ENCODE peak calls at places on chromosomes 16 and 17, in four cellular contexts. P is GM23248, S is H1, V is mammary epithelial cell. U is an unnamed sample.
A peak's percentile ranks its signal among the peaks of the same experiment; 100 is the strongest.

GRCh38 chr16:8677481-8677880 is 3.1 kb downstream of the ABAT start:
- DNase-seq in P (peak; percentile 82), S (no peak), V (peak; percentile 71), U (no peak)

GRCh38 chr16:23974223-23974622 is 138.4 kb downstream of the PRKCB start:
- DNase-seq in P (no peak), S (peak; percentile 73), V (no peak), U (no peak)

GRCh38 chr17:82219083-82219482 is 6.4 kb upstream of the CCDC57 start:
- DNase-seq in P (no peak), S (no peak), V (no peak), U (no peak)

GRCh38 chr17:10271004-10271620 is 72.7 kb upstream of the GAS7 start:
- DNase-seq in P (peak; percentile 82), S (no peak), V (no peak), U (no peak)

GRCh38 chr16:4373356-4373908 is 1.8 kb downstream of the VASN start:
- DNase-seq in P (peak; percentile 67), S (no peak), V (peak; percentile 37), U (peak; percentile 36)

GRCh38 chr17:82390015-82390859 is 18.7 kb downstream of the UTS2R start:
- DNase-seq in P (no peak), S (no peak), V (no peak), U (no peak)

GRCh38 chr16:74320707-74321106 is 24.1 kb downstream of the PSMD7 start:
- DNase-seq in P (no peak), S (no peak), V (no peak), U (no peak)

GRCh38 chr17:61701334-61701733 is 110.3 kb upstream of the NACA2 start:
- DNase-seq in P (no peak), S (no peak), V (no peak), U (no peak)

GRCh38 chr17:64617125-64617780 is 44.9 kb downstream of the SMURF2 start:
- DNase-seq in P (peak; percentile 56), S (no peak), V (no peak), U (no peak)

GRCh38 chr17:57935833-57936807 is 19.1 kb downstream of the CUEDC1 start:
- DNase-seq in P (peak; percentile 77), S (no peak), V (no peak), U (peak; percentile 52)

GRCh38 chr16:71343078-71343477 is 15.4 kb upstream of the CALB2 start:
- DNase-seq in P (no peak), S (no peak), V (no peak), U (no peak)

GRCh38 chr16:76535-77272 is 1.3 kb upstream of the MPG start:
- DNase-seq in P (peak; percentile 90), S (no peak), V (peak; percentile 25), U (peak; percentile 75)

GRCh38 chr16:65967376-65967775 is 399.1 kb upstream of the CDH5 start:
- DNase-seq in P (peak; percentile 18), S (no peak), V (no peak), U (peak; percentile 49)

GRCh38 chr17:7307686-7308624 is 527 bp downstream of the EIF5A start:
- DNase-seq in P (peak; percentile 79), S (peak; percentile 72), V (peak; percentile 27), U (no peak)

GRCh38 chr17:55527520-55528118 is 16.4 kb upstream of the SMIM36 start:
- DNase-seq in P (peak; percentile 74), S (peak; percentile 50), V (peak; percentile 30), U (peak; percentile 39)

GRCh38 chr16:87496101-87496801 is 3.4 kb upstream of the ZCCHC14 start:
- DNase-seq in P (no peak), S (no peak), V (no peak), U (no peak)

GRCh38 chr16:51237861-51238378 is 86.8 kb upstream of the SALL1 start:
- DNase-seq in P (no peak), S (no peak), V (no peak), U (no peak)

GRCh38 chr17:28371245-28372202 is at the start of gene SARM1:
- DNase-seq in P (peak; percentile 88), S (peak; percentile 99), V (peak; percentile 27), U (peak; percentile 81)

GRCh38 chr17:56896968-56897359 is 16.9 kb downstream of the TRIM25 start:
- DNase-seq in P (no peak), S (no peak), V (no peak), U (no peak)

GRCh38 chr17:38604479-38605229 is 1.1 kb downstream of the SRCIN1 start:
- DNase-seq in P (peak; percentile 34), S (peak; percentile 82), V (no peak), U (no peak)

GRCh38 chr16:35492225-35492624 is 2032.8 kb downstream of the TP53TG3F start:
- DNase-seq in P (no peak), S (no peak), V (no peak), U (no peak)

GRCh38 chr17:66268247-66268927 is 34.0 kb upstream of the PRKCA start:
- DNase-seq in P (peak; percentile 94), S (no peak), V (peak; percentile 62), U (peak; percentile 93)

GRCh38 chr17:75181608-75182318 is 996 bp downstream of the SUMO2 start:
- DNase-seq in P (peak; percentile 68), S (no peak), V (peak; percentile 18), U (no peak)
- H4K20me1 ChIP-seq in P (no peaks in the 10 kb centered on the region), S (peaks cover 10% of the 10 kb centered on the region), V (peaks cover 3% of the 10 kb centered on the region), U (peaks cover 49% of the 10 kb centered on the region)

DNA sequence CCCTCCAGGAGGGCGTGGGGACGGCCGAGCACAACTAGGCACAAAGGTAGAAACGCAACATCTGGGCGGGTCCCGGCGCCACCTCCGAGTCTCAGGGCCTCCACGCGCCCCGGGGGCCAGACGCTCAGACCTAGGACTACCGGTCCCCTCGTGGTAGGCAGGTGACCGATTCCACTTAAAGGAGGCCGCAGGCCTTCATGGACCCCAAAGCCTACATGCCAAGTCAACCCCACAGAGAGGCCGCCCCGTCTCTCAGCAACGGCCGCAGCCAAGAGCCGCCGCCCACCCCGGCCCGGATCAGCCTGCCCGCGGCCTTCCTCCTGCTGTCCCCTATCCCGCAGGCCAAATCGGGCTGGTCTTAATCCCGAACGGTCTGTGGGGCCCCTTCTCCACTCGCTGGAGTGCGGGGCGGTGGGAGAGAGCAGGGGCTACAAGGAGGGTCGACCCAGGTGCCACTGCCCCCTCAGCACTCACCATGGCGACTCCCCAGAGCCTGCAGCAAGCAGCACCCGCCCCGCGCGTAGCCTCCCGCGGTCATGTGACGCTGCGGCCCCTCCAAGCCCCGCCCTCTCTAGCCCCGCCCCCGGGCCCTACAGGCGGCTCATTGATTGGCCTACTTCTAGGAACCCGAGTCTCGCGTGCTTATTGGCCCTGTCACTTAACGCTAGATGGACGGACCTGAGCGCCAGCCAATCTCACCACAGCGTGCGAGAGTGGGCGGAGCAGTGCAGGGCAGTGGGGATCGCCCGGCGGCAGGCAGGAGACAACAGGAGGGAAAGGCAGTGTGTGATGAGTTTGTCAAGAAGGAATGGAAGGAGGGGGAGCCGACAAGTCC is at the start of gene VPS35:
- DNase-seq in P (peak; percentile 100), S (peak; percentile 100), V (peak; percentile 98), U (peak; percentile 95)
- H4K20me1 ChIP-seq in P (peaks cover 27% of the 10 kb centered on the region), S (peaks cover 25% of the 10 kb centered on the region), V (peaks cover 5% of the 10 kb centered on the region), U (peaks cover 58% of the 10 kb centered on the region)

GRCh38 chr16:88530051-88530857 is 39.9 kb upstream of the ZC3H18 start:
- DNase-seq in P (no peak), S (no peak), V (no peak), U (no peak)

GRCh38 chr16:88531931-88532433 is 38.2 kb upstream of the ZC3H18 start:
- DNase-seq in P (no peak), S (no peak), V (no peak), U (no peak)

GRCh38 chr16:88529596-88529995 is 40.6 kb upstream of the ZC3H18 start:
- DNase-seq in P (no peak), S (no peak), V (no peak), U (no peak)

GRCh38 chr16:88531346-88531745 is 38.9 kb upstream of the ZC3H18 start:
- DNase-seq in P (no peak), S (no peak), V (no peak), U (no peak)

DNA sequence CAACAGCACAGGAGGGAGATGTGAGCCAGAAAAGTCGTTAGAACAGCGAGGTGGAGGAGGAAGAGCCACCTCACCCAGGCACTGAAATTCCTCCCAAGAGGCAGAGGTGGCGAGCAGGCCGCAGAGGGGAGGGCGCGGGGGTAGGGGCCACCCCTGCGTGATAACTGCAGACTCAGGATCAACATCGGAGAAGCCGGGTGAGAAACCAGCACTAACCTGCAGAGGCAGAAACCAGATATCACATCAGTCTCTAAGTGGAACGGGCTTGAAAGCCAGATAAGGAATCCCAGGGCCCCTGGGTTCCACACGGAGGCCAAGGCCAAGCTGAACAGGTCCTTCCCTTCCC is 39.4 kb upstream of the ZC3H18 start:
- DNase-seq in P (no peak), S (no peak), V (no peak), U (no peak)
- H4K20me1 ChIP-seq in P (no peaks in the 10 kb centered on the region), S (peaks cover 18% of the 10 kb centered on the region), V (peaks cover 2% of the 10 kb centered on the region), U (peaks cover 26% of the 10 kb centered on the region)

GRCh38 chr16:54526916-54527315 is 240.3 kb upstream of the IRX3 start:
- DNase-seq in P (peak; percentile 79), S (no peak), V (peak; percentile 20), U (peak; percentile 24)
- H4K20me1 ChIP-seq in P (no peaks in the 10 kb centered on the region), S (no peaks in the 10 kb centered on the region), V (no peaks in the 10 kb centered on the region), U (no peaks in the 10 kb centered on the region)

GRCh38 chr16:12267491-12267890 is 291.0 kb downstream of the SNX29 start:
- DNase-seq in P (no peak), S (no peak), V (no peak), U (no peak)

GRCh38 chr16:12268602-12269001 is 292.1 kb downstream of the SNX29 start:
- DNase-seq in P (peak; percentile 17), S (no peak), V (no peak), U (no peak)

GRCh38 chr16:12271006-12271405 is 294.5 kb downstream of the SNX29 start:
- DNase-seq in P (peak; percentile 52), S (peak; percentile 54), V (peak; percentile 19), U (peak; percentile 34)

GRCh38 chr16:12276631-12277030 is 300.1 kb downstream of the SNX29 start:
- DNase-seq in P (no peak), S (no peak), V (no peak), U (no peak)

DNA sequence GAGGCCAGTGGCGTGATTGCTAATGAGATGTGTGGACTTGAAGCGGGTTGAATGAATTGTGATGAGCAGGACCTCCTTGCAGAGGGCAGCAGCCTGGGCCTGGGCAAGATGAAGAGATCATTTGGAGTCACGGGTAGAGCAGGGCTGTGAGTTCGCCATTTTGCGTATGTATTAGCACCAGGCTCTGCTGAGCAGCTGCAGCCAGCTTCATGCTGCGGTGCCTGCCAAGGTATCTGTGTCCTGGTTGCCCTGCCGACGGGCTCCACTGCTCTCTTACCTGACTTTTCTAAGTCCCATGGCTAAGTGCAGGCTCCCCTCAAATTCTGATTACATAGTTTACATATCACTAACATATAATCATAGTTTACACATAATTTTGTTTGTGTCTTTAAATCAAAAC is 295.7 kb downstream of the SNX29 start:
- DNase-seq in P (no peak), S (no peak), V (no peak), U (no peak)
- H4K20me1 ChIP-seq in P (no peaks in the 10 kb centered on the region), S (no peaks in the 10 kb centered on the region), V (no peaks in the 10 kb centered on the region), U (no peaks in the 10 kb centered on the region)

GRCh38 chr16:55072976-55073375 is 142.3 kb downstream of the IRX5 start:
- DNase-seq in P (no peak), S (no peak), V (no peak), U (no peak)

GRCh38 chr16:55078699-55079415 is 148.2 kb downstream of the IRX5 start:
- DNase-seq in P (no peak), S (no peak), V (no peak), U (no peak)

GRCh38 chr16:55078153-55078552 is 147.5 kb downstream of the IRX5 start:
- DNase-seq in P (no peak), S (no peak), V (no peak), U (no peak)

GRCh38 chr16:55077231-55077630 is 146.6 kb downstream of the IRX5 start:
- DNase-seq in P (peak; percentile 42), S (no peak), V (no peak), U (no peak)

GRCh38 chr16:55073830-55074229 is 143.2 kb downstream of the IRX5 start:
- DNase-seq in P (no peak), S (no peak), V (no peak), U (no peak)
- H4K20me1 ChIP-seq in P (no peaks in the 10 kb centered on the region), S (no peaks in the 10 kb centered on the region), V (no peaks in the 10 kb centered on the region), U (no peaks in the 10 kb centered on the region)